ENCODE peak calls at places on chromosomes 13 and 19, in eight cellular contexts. O is GM23338, V is Panc1, P is HCT116, H is GM12878, Z is upper lobe of left lung, L is HepG2, X is K562. U is an unnamed sample.

GRCh38 chr13:106593131-106593530 is 25.2 kb upstream of the ARGLU1 start:
- ATAC-seq in O (no peak), V (no peak), P (no peak), H (no peak), Z (no peak), L (no peak), X (no peak), U (no peak)

GRCh38 chr19:33906578-33907335 is 110.1 kb downstream of the KCTD15 start:
- ATAC-seq in O (peak), V (peak), P (no peak), H (no peak), Z (peak), L (peak), X (no peak), U (peak)

GRCh38 chr19:44698492-44699201 is at the start of gene CEACAM16:
- ATAC-seq in O (no peak), V (no peak), P (no peak), H (no peak), Z (no peak), L (no peak), X (no peak), U (no peak)

GRCh38 chr13:85508683-85509329 is 290.4 kb downstream of the SLITRK6 start:
- ATAC-seq in O (peak), V (no peak), P (no peak), H (peak), Z (no peak), L (peak), X (no peak), U (peak)

GRCh38 chr19:47075941-47076340 is 27.5 kb upstream of the TMEM160 start:
- ATAC-seq in O (no peak), V (no peak), P (no peak), H (no peak), Z (no peak), L (no peak), X (no peak), U (no peak)

GRCh38 chr13:94431987-94432386 is 47.5 kb downstream of the DCT start:
- ATAC-seq in O (no peak), V (no peak), P (no peak), H (no peak), Z (no peak), L (no peak), X (no peak), U (no peak)

GRCh38 chr19:5434970-5435641 is 20.1 kb upstream of the ZNRF4 start:
- ATAC-seq in O (no peak), V (peak), P (peak), H (no peak), Z (no peak), L (peak), X (peak), U (no peak)

GRCh38 chr13:77042566-77043177 is 15.7 kb upstream of the FBXL3 start:
- ATAC-seq in O (no peak), V (no peak), P (no peak), H (no peak), Z (no peak), L (no peak), X (peak), U (no peak)

GRCh38 chr19:54127688-54128440 is 9.7 kb upstream of the CNOT3 start:
- ATAC-seq in O (no peak), V (no peak), P (no peak), H (no peak), Z (no peak), L (no peak), X (no peak), U (no peak)

GRCh38 chr19:6340493-6341201 is 7.2 kb upstream of the ACER1 start:
- ATAC-seq in O (peak), V (peak), P (peak), H (peak), Z (no peak), L (peak), X (peak), U (no peak)

GRCh38 chr19:53554804-53555203 is 16.9 kb downstream of the ZNF331 start:
- ATAC-seq in O (no peak), V (peak), P (no peak), H (peak), Z (peak), L (no peak), X (no peak), U (peak)

GRCh38 chr13:113291997-113292862 is 4.8 kb upstream of the LAMP1 start:
- ATAC-seq in O (peak), V (no peak), P (peak), H (no peak), Z (peak), L (peak), X (peak), U (no peak)

GRCh38 chr19:51514866-51515481 is 13.4 kb upstream of the SIGLEC12 start:
- ATAC-seq in O (peak), V (peak), P (peak), H (peak), Z (peak), L (peak), X (peak), U (no peak)

GRCh38 chr13:111595791-111596190 is 275.3 kb downstream of the TEX29 start:
- ATAC-seq in O (no peak), V (no peak), P (no peak), H (no peak), Z (peak), L (no peak), X (no peak), U (no peak)

GRCh38 chr19:55322495-55322894 is 2.6 kb downstream of the TMEM150B start:
- ATAC-seq in O (no peak), V (no peak), P (no peak), H (no peak), Z (no peak), L (peak), X (no peak), U (no peak)

GRCh38 chr13:48542581-48543341 is 9.9 kb upstream of the RCBTB2 start:
- ATAC-seq in O (peak), V (peak), P (peak), H (no peak), Z (peak), L (peak), X (peak), U (peak)

GRCh38 chr19:16340092-16340491 is 15.5 kb downstream of the KLF2 start:
- ATAC-seq in O (peak), V (no peak), P (no peak), H (no peak), Z (no peak), L (no peak), X (no peak), U (no peak)

GRCh38 chr13:38086721-38087120 is 217.1 kb upstream of the TRPC4 start:
- ATAC-seq in O (no peak), V (no peak), P (no peak), H (no peak), Z (no peak), L (no peak), X (no peak), U (no peak)

GRCh38 chr13:98450495-98451167 is 126.3 kb downstream of the STK24 start:
- ATAC-seq in O (peak), V (no peak), P (no peak), H (no peak), Z (no peak), L (peak), X (no peak), U (no peak)

GRCh38 chr19:28977826-28978225 is 235.1 kb downstream of the UQCRFS1 start:
- ATAC-seq in O (peak), V (no peak), P (no peak), H (no peak), Z (no peak), L (peak), X (no peak), U (no peak)

GRCh38 chr13:23752111-23753001 is 136.8 kb downstream of the MIPEP start:
- ATAC-seq in O (no peak), V (no peak), P (no peak), H (peak), Z (no peak), L (no peak), X (no peak), U (no peak)

GRCh38 chr13:55000844-55001243 is 1972.2 kb downstream of the OLFM4 start:
- ATAC-seq in O (peak), V (no peak), P (no peak), H (no peak), Z (no peak), L (no peak), X (no peak), U (no peak)

GRCh38 chr13:40120288-40120687 is 464.8 kb downstream of the COG6 start:
- ATAC-seq in O (no peak), V (no peak), P (no peak), H (no peak), Z (peak), L (no peak), X (no peak), U (peak)

GRCh38 chr13:98599502-98600328 is 22.8 kb upstream of the STK24 start:
- ATAC-seq in O (peak), V (no peak), P (no peak), H (no peak), Z (no peak), L (peak), X (no peak), U (no peak)

GRCh38 chr13:22162889-22163288 is 492.0 kb downstream of the FGF9 start:
- ATAC-seq in O (no peak), V (no peak), P (no peak), H (peak), Z (no peak), L (no peak), X (no peak), U (no peak)

GRCh38 chr19:16899566-16900075 is 10.8 kb downstream of the F2RL3 start:
- ATAC-seq in O (peak), V (peak), P (peak), H (peak), Z (no peak), L (peak), X (peak), U (no peak)

GRCh38 chr13:99072356-99072755 is 94.5 kb upstream of the DOCK9 start:
- ATAC-seq in O (no peak), V (no peak), P (no peak), H (no peak), Z (no peak), L (no peak), X (no peak), U (no peak)

GRCh38 chr19:48873476-48874308 is 1.5 kb downstream of the PPP1R15A start:
- ATAC-seq in O (no peak), V (no peak), P (no peak), H (peak), Z (no peak), L (no peak), X (peak), U (no peak)

GRCh38 chr19:34017024-34017423 is 155.3 kb upstream of the LSM14A start:
- ATAC-seq in O (no peak), V (no peak), P (peak), H (no peak), Z (no peak), L (no peak), X (no peak), U (no peak)

GRCh38 chr13:52848455-52849190 is at the start of gene PCDH8:
- ATAC-seq in O (peak), V (no peak), P (no peak), H (no peak), Z (no peak), L (no peak), X (no peak), U (no peak)
- TF ChIP-seq POLR2AphosphoS5 in O (peak), V (no peak), P (no peak), H (no peak), Z (no peak), L (no peak), X (no peak), U (no peak)

GRCh38 chr13:107886118-107886517 is 329.2 kb downstream of the LIG4 start:
- ATAC-seq in O (no peak), V (no peak), P (no peak), H (no peak), Z (no peak), L (no peak), X (no peak), U (no peak)
- TF ChIP-seq POLR2AphosphoS5 in O (no peak), V (no peak), P (no peak), H (no peak), Z (no peak), L (no peak), X (no peak), U (no peak)

DNA sequence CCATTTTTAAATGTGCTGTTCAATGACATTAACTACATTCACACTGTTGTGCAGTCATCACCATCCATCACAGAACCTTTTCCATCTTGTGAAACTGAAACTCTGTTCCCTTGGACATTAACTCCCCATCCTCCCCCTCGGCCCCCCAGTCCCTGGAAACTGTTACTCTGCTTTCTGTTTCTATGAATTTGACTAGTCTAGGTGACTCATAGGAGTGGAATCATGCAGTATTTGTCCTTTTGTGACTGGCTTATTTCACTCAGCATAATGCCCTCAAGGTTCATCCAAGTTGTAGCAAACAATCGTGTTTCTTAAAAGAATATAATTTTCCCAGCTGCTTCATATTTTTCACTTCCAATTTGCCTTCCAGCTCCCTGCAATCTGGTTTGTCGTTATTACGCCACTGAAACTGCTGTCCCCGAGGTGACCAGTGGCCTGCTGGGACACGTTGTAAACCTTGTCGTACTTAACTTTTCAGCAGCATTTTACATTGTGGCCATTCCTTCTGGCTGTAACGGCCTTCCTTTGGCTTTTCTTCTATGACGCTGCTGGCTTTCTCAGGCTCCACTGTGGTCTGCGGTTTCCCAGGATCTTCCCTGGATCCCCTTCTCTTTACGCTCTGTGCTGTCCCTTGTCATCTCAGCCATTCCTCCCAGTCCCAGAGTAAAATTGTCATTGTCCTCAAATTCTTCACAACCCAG is 74.0 kb downstream of the DHRS12 start:
- ATAC-seq in O (no peak), V (peak), P (no peak), H (peak), Z (peak), L (peak), X (no peak), U (peak)
- TF ChIP-seq POLR2AphosphoS5 in O (no peak), V (no peak), P (no peak), H (no peak), Z (no peak), L (no peak), X (no peak), U (peak)

DNA sequence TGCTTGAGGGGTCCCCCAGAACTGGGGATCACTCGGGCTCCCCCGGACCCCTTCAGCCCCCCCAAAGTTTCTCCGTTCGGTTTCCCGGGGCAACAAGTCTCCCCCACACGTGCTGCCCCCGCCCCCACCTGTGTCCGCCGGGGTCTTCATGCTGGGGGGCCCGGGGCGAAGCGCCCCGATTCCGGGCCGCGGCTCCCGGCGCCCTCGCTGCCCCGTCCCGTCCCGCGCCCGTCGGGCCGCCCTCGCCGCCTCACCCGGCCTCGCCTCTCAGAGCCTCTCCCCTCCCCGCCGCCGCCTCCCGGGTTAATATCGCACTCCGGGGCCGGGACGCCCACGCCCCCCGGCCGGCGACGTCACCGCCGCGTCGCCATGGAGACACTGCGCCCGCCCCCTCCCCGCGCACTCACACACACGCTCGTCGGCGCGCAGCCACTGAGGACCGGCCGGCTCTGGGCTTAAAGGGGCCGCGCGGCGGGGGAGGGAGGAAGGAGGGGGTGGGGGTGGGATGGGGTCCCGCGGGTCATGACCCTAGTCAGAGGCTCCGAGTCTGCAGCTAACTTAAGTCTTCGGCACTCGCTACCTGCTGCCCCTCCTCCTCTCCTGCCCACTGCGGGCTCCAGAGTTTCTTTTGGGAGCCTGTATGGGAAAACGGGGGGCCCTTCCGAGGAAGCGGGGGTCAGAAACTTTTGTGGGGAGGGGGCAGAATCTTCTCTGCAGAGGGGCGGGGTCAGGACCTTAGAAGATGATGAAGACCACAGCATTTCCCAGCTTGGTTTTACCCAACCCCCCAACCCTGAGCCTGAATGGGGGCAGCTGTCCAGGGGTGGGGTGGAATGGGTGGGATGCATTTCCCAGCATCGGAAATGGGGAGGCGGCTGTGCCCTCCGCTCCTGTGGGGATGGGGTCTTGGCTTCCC is at the start of gene ERF:
- ATAC-seq in O (peak), V (peak), P (peak), H (peak), Z (peak), L (peak), X (peak), U (peak)
- TF ChIP-seq POLR2AphosphoS5 in O (peak), V (no peak), P (peak), H (peak), Z (peak), L (peak), X (peak), U (peak)

GRCh38 chr19:2782357-2782935 is 627 bp downstream of the SGTA start:
- ATAC-seq in O (no peak), V (no peak), P (no peak), H (no peak), Z (no peak), L (no peak), X (no peak), U (no peak)

GRCh38 chr19:2783781-2784145 is 690 bp upstream of the SGTA start:
- ATAC-seq in O (no peak), V (no peak), P (no peak), H (no peak), Z (no peak), L (no peak), X (no peak), U (no peak)

GRCh38 chr19:2785244-2786000 is at the start of gene THOP1:
- ATAC-seq in O (peak), V (peak), P (peak), H (peak), Z (peak), L (peak), X (peak), U (peak)

GRCh38 chr19:2780284-2780683 is 2.8 kb downstream of the SGTA start:
- ATAC-seq in O (no peak), V (no peak), P (no peak), H (no peak), Z (no peak), L (no peak), X (no peak), U (no peak)

DNA sequence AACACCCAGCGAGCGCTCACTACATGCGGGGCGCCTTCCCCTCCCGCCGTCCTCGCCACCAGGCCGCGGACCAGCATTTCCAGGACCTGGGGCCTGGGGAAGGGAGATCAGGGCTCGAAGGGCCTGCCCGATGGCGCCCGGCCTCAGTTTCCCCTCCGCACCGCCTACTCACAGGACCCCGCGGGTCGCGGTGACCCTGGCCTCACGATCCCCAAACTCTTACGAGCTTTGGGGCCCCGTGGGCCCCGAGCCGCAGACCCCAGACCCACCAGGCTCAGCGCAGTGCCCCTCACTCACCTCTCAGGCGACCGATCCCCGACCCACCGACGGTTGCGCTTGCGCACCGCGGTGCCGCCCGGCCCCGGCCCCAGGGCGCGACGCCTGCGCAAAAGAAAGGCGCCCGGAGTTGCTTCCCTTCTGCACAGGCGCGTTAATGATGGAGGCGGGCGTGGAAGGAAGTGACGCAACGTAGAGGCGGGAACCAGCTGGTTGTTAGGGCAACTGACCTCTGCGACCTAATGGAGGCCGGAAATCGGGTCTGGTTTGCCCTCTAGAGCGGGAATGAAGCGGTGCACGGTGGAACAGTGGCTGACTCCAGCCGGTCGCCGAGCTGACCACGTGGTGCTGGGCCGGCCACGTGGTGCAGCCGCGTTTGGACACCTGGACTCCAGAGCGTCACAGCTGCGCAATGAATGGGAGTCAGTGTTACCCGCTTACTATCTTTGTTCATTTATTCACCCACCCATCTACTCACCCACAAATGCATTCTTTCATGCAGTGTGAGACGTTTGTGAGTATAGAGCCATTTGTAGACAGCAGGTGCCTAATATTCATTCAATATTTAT is at the start of gene SGTA:
- ATAC-seq in O (peak), V (peak), P (peak), H (peak), Z (peak), L (peak), X (peak), U (peak)
- TF ChIP-seq POLR2AphosphoS5 in O (peak), V (peak), P (peak), H (peak), Z (peak), L (peak), X (peak), U (peak)

U was measured in gastroesophageal sphincter.